ENCODE peak calls at places on chromosomes 2 and 18, in six cellular contexts. H is CD8-positive, alpha-beta T cell; F is psoas muscle; R is stomach; Q is uterus; N is Panc1. D is an unnamed sample.

GRCh38 chr2:171316755-171317337 is 116.9 kb downstream of the METTL8 start:
- DNase-seq in N (no peak), F (no peak), Q (no peak), H (no peak), R (no peak), D (no peak)

GRCh38 chr2:133097666-133098065 is 427.7 kb upstream of the LYPD1 start:
- DNase-seq in Q (no peak), R (no peak), H (no peak), F (no peak), N (no peak), D (no peak)

GRCh38 chr18:79935499-79935898 is 16.0 kb downstream of the SLC66A2 start:
- DNase-seq in Q (no peak), R (no peak), N (no peak), F (no peak), H (no peak), D (peak; percentile 1)

GRCh38 chr2:47041065-47041464 is 114.0 kb downstream of the STPG4 start:
- DNase-seq in N (no peak), R (no peak), Q (no peak), F (peak; percentile 75), H (no peak), D (peak; percentile 48)

GRCh38 chr18:45628979-45629958 is 14.0 kb downstream of the SLC14A2 start:
- DNase-seq in H (no peak), R (no peak), N (no peak), F (no peak), Q (no peak), D (no peak)

GRCh38 chr18:2536493-2536892 is 34.8 kb downstream of the METTL4 start:
- DNase-seq in R (no peak), H (no peak), N (no peak), F (no peak), Q (no peak), D (no peak)

GRCh38 chr2:188776634-188777033 is 197.5 kb upstream of the COL3A1 start:
- DNase-seq in N (no peak), Q (no peak), H (no peak), R (no peak), F (no peak), D (no peak)

GRCh38 chr2:6946722-6947121 is 29.5 kb downstream of the RNF144A start:
- DNase-seq in Q (no peak), F (no peak), N (peak; percentile 35), R (no peak), H (no peak), D (no peak)

GRCh38 chr2:69827796-69828540 is 1.5 kb upstream of the GMCL1 start:
- DNase-seq in R (no peak), H (no peak), F (peak; percentile 25), Q (no peak), N (no peak), D (no peak)

GRCh38 chr2:39124000-39124769 is 3.3 kb upstream of the SOS1 start:
- DNase-seq in H (peak; percentile 96), F (peak; percentile 96), Q (peak; percentile 92), N (peak; percentile 82), R (peak; percentile 97), D (peak; percentile 95)

GRCh38 chr2:119647440-119648169 is 31.4 kb upstream of the TMEM177 start:
- DNase-seq in F (no peak), R (no peak), N (no peak), Q (no peak), H (no peak), D (no peak)

GRCh38 chr18:52541056-52541455 is 201.1 kb downstream of the DCC start:
- DNase-seq in R (no peak), F (no peak), Q (no peak), H (no peak), N (no peak), D (no peak)

GRCh38 chr2:152025678-152026287 is 73.1 kb downstream of the CACNB4 start:
- DNase-seq in R (peak; percentile 87), N (peak; percentile 75), Q (peak; percentile 54), F (peak; percentile 86), H (peak; percentile 78), D (peak; percentile 71)

GRCh38 chr18:78619854-78620253 is 359.8 kb upstream of the SALL3 start:
- DNase-seq in H (no peak), N (no peak), Q (no peak), F (no peak), R (no peak), D (no peak)

GRCh38 chr2:155844481-155844880 is 488.0 kb downstream of the NR4A2 start:
- DNase-seq in Q (no peak), R (no peak), F (no peak), H (no peak), N (no peak), D (no peak)

GRCh38 chr18:4433762-4434161 is 21.3 kb downstream of the DLGAP1 start:
- DNase-seq in N (no peak), Q (no peak), R (no peak), F (no peak), H (no peak), D (no peak)

GRCh38 chr2:152542344-152542994 is 174.8 kb downstream of the PRPF40A start:
- DNase-seq in F (no peak), R (no peak), H (no peak), N (no peak), Q (no peak), D (no peak)

GRCh38 chr2:229731916-229732315 is 17.6 kb upstream of the DNER start:
- DNase-seq in H (no peak), R (no peak), F (no peak), Q (no peak), N (no peak), D (no peak)

GRCh38 chr2:236348976-236349375 is 84.8 kb upstream of the ASB18 start:
- DNase-seq in Q (no peak), R (no peak), N (no peak), F (no peak), H (no peak), D (no peak)

GRCh38 chr18:3060667-3061580 is 48.0 kb upstream of the LPIN2 start:
- DNase-seq in R (no peak), Q (peak; percentile 24), H (peak; percentile 46), N (no peak), F (no peak), D (no peak)

GRCh38 chr2:131520526-131520925 is 7.2 kb upstream of the CCDC74A start:
- DNase-seq in Q (no peak), F (no peak), N (no peak), H (no peak), R (no peak), D (no peak)

GRCh38 chr18:11561293-11561692 is 48.1 kb upstream of the SLC35G4 start:
- DNase-seq in Q (no peak), H (no peak), N (no peak), R (no peak), F (no peak), D (no peak)

GRCh38 chr2:223459328-223459939 is 142.7 kb downstream of the SCG2 start:
- DNase-seq in N (no peak), H (no peak), R (no peak), Q (no peak), F (no peak), D (no peak)

GRCh38 chr18:29892960-29893558 is 1149.5 kb downstream of the DSC3 start:
- DNase-seq in R (no peak), F (no peak), N (no peak), Q (no peak), H (no peak), D (no peak)

GRCh38 chr2:234564719-234565118 is 67.8 kb upstream of the ARL4C start:
- DNase-seq in F (no peak), Q (no peak), N (no peak), H (no peak), R (no peak), D (no peak)

GRCh38 chr18:12842459-12843380 is 41.3 kb downstream of the PTPN2 start:
- DNase-seq in Q (no peak), H (no peak), R (no peak), F (no peak), N (no peak), D (no peak)

GRCh38 chr2:48173141-48173540 is 266.8 kb upstream of the FBXO11 start:
- DNase-seq in F (no peak), H (no peak), Q (no peak), R (no peak), N (no peak), D (no peak)

GRCh38 chr2:48165066-48165753 is 258.9 kb upstream of the FBXO11 start:
- DNase-seq in N (no peak), Q (no peak), H (no peak), R (no peak), F (no peak), D (no peak)

GRCh38 chr2:48174503-48174902 is 268.2 kb upstream of the FBXO11 start:
- DNase-seq in F (no peak), H (no peak), R (no peak), N (no peak), Q (no peak), D (no peak)

GRCh38 chr2:48170281-48170680 is 264.0 kb upstream of the FBXO11 start:
- DNase-seq in N (no peak), R (no peak), F (no peak), H (no peak), Q (no peak), D (no peak)

DNA sequence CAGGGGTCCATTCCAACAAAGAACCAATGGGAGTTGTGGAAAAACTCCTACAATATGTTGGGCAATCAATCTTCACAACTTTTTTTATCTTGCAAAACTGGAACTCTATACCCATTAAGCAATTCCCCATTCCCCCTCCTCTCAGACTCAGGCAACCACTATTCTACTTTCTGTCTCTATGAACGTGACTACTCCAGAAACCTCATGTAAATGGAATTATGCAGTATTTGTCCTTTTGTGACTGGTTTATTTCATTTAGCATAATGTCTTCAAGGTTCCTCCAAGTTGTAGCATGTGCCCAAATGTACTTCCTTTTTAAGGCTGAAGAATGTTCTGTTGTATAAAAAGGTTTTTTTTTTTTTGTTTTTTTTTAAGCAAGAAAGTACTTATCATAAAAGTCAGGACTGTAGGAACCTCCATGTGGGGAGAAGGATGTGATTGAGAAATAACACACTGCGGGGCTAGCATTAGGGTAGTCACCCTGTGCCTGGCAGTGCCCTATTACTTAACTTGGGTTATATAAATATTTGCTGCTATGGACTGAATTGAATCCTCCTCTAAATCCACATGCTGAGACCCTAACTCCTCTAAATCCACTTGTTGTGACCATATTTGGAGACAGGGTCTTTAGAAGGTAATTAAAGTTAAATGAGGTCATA is 262.9 kb upstream of the FBXO11 start:
- DNase-seq in Q (no peak), R (no peak), F (no peak), H (no peak), N (no peak), D (no peak)
- H3K9me3 ChIP-seq in Q (no peaks in the 10 kb centered on the region), R (peaks cover 13% of the 10 kb centered on the region), F (no peaks in the 10 kb centered on the region), H (no peaks in the 10 kb centered on the region), N (no peaks in the 10 kb centered on the region), D (no peaks in the 10 kb centered on the region)

DNA sequence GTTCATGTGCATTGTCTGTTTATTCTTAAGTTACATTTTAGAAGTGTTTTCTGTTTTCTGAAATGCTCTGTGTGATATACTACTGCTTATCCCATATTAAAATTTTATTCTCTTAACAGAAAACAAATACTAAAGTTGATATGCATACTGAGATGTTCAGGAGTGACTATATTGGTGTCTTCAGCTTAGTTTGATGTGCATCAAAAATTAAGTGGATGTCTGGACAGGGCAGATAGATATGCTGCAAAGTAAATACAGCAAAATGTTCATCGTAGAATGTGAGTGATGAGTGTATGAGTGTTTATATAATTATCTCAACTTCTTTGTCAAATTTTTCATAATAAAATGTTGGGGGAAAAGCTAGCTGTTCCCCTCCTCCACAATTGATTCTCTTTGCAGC is 13.2 kb downstream of the VAPA start:
- DNase-seq in Q (no peak), N (no peak), F (no peak), H (no peak), R (no peak), D (no peak)
- H3K4me1 ChIP-seq in Q (peaks cover 9% of the 10 kb centered on the region), N (peaks cover 65% of the 10 kb centered on the region), F (peaks cover 98% of the 10 kb centered on the region), H (peaks cover 80% of the 10 kb centered on the region), R (peaks cover 47% of the 10 kb centered on the region), D (peaks cover 5% of the 10 kb centered on the region)

GRCh38 chr2:3605013-3605961 is 10.4 kb downstream of the COLEC11 start:
- DNase-seq in H (no peak), F (no peak), R (no peak), Q (no peak), N (no peak), D (peak; percentile 65)
- H3K4me3 ChIP-seq in H (no peak overlapping the region), F (no peak overlapping the region), R (no peak overlapping the region), Q (no peak overlapping the region), N (no peak overlapping the region), D (no peak overlapping the region)

GRCh38 chr2:9599430-9599829 is 31.4 kb downstream of the YWHAQ start:
- DNase-seq in N (no peak), R (no peak), Q (no peak), F (no peak), H (no peak), D (no peak)
- H3K9me3 ChIP-seq in N (no peaks in the 10 kb centered on the region), R (peaks cover 15% of the 10 kb centered on the region), Q (peaks cover 6% of the 10 kb centered on the region), F (peaks cover 11% of the 10 kb centered on the region), H (no peaks in the 10 kb centered on the region), D (no peaks in the 10 kb centered on the region)